ENCODE peak calls at places on chromosomes 16 and 17, in four cellular contexts. One of them, this sample, is unnamed.

GRCh38 chr17:65000798-65001197 is 55.7 kb downstream of the GNA13 start:
- DNase-seq in breast epithelium: no peak
- DNase-seq in cardiac muscle cell: no peak
- DNase-seq in upper lobe of right lung: no peak
- DNase-seq in this sample: no peak

GRCh38 chr16:23388786-23389185 is 64.2 kb downstream of the COG7 start:
- DNase-seq in breast epithelium: no peak
- DNase-seq in cardiac muscle cell: no peak
- DNase-seq in upper lobe of right lung: peak; percentile 30
- DNase-seq in this sample: no peak

GRCh38 chr17:51298508-51299371 is 38.4 kb downstream of the UTP18 start:
- DNase-seq in breast epithelium: no peak
- DNase-seq in cardiac muscle cell: peak; percentile 61
- DNase-seq in upper lobe of right lung: no peak
- DNase-seq in this sample: no peak

GRCh38 chr16:23482778-23483177 is 27.5 kb downstream of the GGA2 start:
- DNase-seq in breast epithelium: no peak
- DNase-seq in cardiac muscle cell: no peak
- DNase-seq in upper lobe of right lung: no peak
- DNase-seq in this sample: no peak

GRCh38 chr17:21355586-21355985 is 20.6 kb upstream of the KCNJ12 start:
- DNase-seq in breast epithelium: no peak
- DNase-seq in cardiac muscle cell: no peak
- DNase-seq in upper lobe of right lung: no peak
- DNase-seq in this sample: no peak

GRCh38 chr17:72118588-72119279 is 2.1 kb upstream of the SOX9 start:
- DNase-seq in breast epithelium: peak; percentile 74
- DNase-seq in cardiac muscle cell: peak; percentile 85
- DNase-seq in upper lobe of right lung: no peak
- DNase-seq in this sample: peak; percentile 65

GRCh38 chr17:5545051-5545987 is 39.0 kb downstream of the NLRP1 start:
- DNase-seq in breast epithelium: no peak
- DNase-seq in cardiac muscle cell: no peak
- DNase-seq in upper lobe of right lung: peak; percentile 21
- DNase-seq in this sample: no peak

GRCh38 chr16:14186007-14186953 is 115.2 kb downstream of the MRTFB start:
- DNase-seq in breast epithelium: no peak
- DNase-seq in cardiac muscle cell: peak; percentile 77
- DNase-seq in upper lobe of right lung: no peak
- DNase-seq in this sample: peak; percentile 38

GRCh38 chr16:31421587-31421986 is 6.6 kb downstream of the COX6A2 start:
- DNase-seq in breast epithelium: no peak
- DNase-seq in cardiac muscle cell: no peak
- DNase-seq in upper lobe of right lung: peak; percentile 21
- DNase-seq in this sample: no peak

GRCh38 chr17:3946711-3947235 is 17.5 kb downstream of the ATP2A3 start:
- DNase-seq in breast epithelium: no peak
- DNase-seq in cardiac muscle cell: no peak
- DNase-seq in upper lobe of right lung: no peak
- DNase-seq in this sample: no peak

GRCh38 chr16:79272141-79272577 is 328.4 kb downstream of the MAF start:
- DNase-seq in breast epithelium: no peak
- DNase-seq in cardiac muscle cell: no peak
- DNase-seq in upper lobe of right lung: no peak
- DNase-seq in this sample: no peak

GRCh38 chr16:47019563-47019962 is 46.1 kb upstream of the DNAJA2 start:
- DNase-seq in breast epithelium: no peak
- DNase-seq in cardiac muscle cell: no peak
- DNase-seq in upper lobe of right lung: no peak
- DNase-seq in this sample: no peak

GRCh38 chr17:71975331-71975801 is 145.5 kb upstream of the SOX9 start:
- DNase-seq in breast epithelium: no peak
- DNase-seq in cardiac muscle cell: no peak
- DNase-seq in upper lobe of right lung: no peak
- DNase-seq in this sample: peak; percentile 34

GRCh38 chr17:50820651-50821050 is 14.7 kb upstream of the WFIKKN2 start:
- DNase-seq in breast epithelium: no peak
- DNase-seq in cardiac muscle cell: no peak
- DNase-seq in upper lobe of right lung: no peak
- DNase-seq in this sample: no peak

GRCh38 chr17:2262146-2262587 is 41.4 kb downstream of the SMG6 start:
- DNase-seq in breast epithelium: no peak
- DNase-seq in cardiac muscle cell: no peak
- DNase-seq in upper lobe of right lung: no peak
- DNase-seq in this sample: no peak

GRCh38 chr17:77375917-77376651 is 235.3 kb downstream of the SEC14L1 start:
- DNase-seq in breast epithelium: no peak
- DNase-seq in cardiac muscle cell: peak; percentile 71
- DNase-seq in upper lobe of right lung: no peak
- DNase-seq in this sample: no peak

GRCh38 chr17:12407495-12407894 is 258.2 kb upstream of the MYOCD start:
- DNase-seq in breast epithelium: no peak
- DNase-seq in cardiac muscle cell: no peak
- DNase-seq in upper lobe of right lung: no peak
- DNase-seq in this sample: no peak

GRCh38 chr16:58371841-58372240 is 20.4 kb upstream of the GINS3 start:
- DNase-seq in breast epithelium: no peak
- DNase-seq in cardiac muscle cell: no peak
- DNase-seq in upper lobe of right lung: no peak
- DNase-seq in this sample: no peak

GRCh38 chr16:48269011-48269410 is 21.7 kb upstream of the ABCC11 start:
- DNase-seq in breast epithelium: no peak
- DNase-seq in cardiac muscle cell: no peak
- DNase-seq in upper lobe of right lung: no peak
- DNase-seq in this sample: no peak

GRCh38 chr16:72722552-72722951 is 325.4 kb downstream of the ZFHX3 start:
- DNase-seq in breast epithelium: no peak
- DNase-seq in cardiac muscle cell: no peak
- DNase-seq in upper lobe of right lung: no peak
- DNase-seq in this sample: no peak

GRCh38 chr17:79304907-79305306 is 230.3 kb downstream of the ENGASE start:
- DNase-seq in breast epithelium: no peak
- DNase-seq in cardiac muscle cell: no peak
- DNase-seq in upper lobe of right lung: no peak
- DNase-seq in this sample: no peak

GRCh38 chr16:58249780-58250478 is 44.9 kb downstream of the PRSS54 start:
- DNase-seq in breast epithelium: peak; percentile 80
- DNase-seq in cardiac muscle cell: peak; percentile 89
- DNase-seq in upper lobe of right lung: peak; percentile 90
- DNase-seq in this sample: peak; percentile 72

GRCh38 chr17:14373587-14374259 is 72.8 kb downstream of the HS3ST3B1 start:
- DNase-seq in breast epithelium: no peak
- DNase-seq in cardiac muscle cell: no peak
- DNase-seq in upper lobe of right lung: no peak
- DNase-seq in this sample: no peak

GRCh38 chr17:59492091-59492451 is 73.3 kb upstream of the DHX40 start:
- DNase-seq in breast epithelium: no peak
- DNase-seq in cardiac muscle cell: no peak
- DNase-seq in upper lobe of right lung: no peak
- DNase-seq in this sample: no peak

GRCh38 chr16:56005958-56006357 is 130.8 kb upstream of the CES5A start:
- DNase-seq in breast epithelium: no peak
- DNase-seq in cardiac muscle cell: no peak
- DNase-seq in upper lobe of right lung: no peak
- DNase-seq in this sample: no peak

GRCh38 chr17:81453712-81454111 is 58.5 kb downstream of the BAHCC1 start:
- DNase-seq in breast epithelium: no peak
- DNase-seq in cardiac muscle cell: no peak
- DNase-seq in upper lobe of right lung: no peak
- DNase-seq in this sample: no peak

GRCh38 chr16:12907670-12908233 is 6.4 kb downstream of the SHISA9 start:
- DNase-seq in breast epithelium: no peak
- DNase-seq in cardiac muscle cell: no peak
- DNase-seq in upper lobe of right lung: no peak
- DNase-seq in this sample: no peak

GRCh38 chr17:82064433-82065192 is 991 bp downstream of the DUS1L start:
- DNase-seq in breast epithelium: no peak
- DNase-seq in cardiac muscle cell: no peak
- DNase-seq in upper lobe of right lung: no peak
- DNase-seq in this sample: no peak

GRCh38 chr17:1108560-1108809 is 71.3 kb downstream of the ABR start:
- DNase-seq in breast epithelium: no peak
- DNase-seq in cardiac muscle cell: no peak
- DNase-seq in upper lobe of right lung: no peak
- DNase-seq in this sample: no peak
- TF ChIP-seq CTCF in breast epithelium: no peak
- TF ChIP-seq CTCF in cardiac muscle cell: no peak
- TF ChIP-seq CTCF in upper lobe of right lung: peak; percentile 6
- TF ChIP-seq CTCF in this sample: no peak

DNA sequence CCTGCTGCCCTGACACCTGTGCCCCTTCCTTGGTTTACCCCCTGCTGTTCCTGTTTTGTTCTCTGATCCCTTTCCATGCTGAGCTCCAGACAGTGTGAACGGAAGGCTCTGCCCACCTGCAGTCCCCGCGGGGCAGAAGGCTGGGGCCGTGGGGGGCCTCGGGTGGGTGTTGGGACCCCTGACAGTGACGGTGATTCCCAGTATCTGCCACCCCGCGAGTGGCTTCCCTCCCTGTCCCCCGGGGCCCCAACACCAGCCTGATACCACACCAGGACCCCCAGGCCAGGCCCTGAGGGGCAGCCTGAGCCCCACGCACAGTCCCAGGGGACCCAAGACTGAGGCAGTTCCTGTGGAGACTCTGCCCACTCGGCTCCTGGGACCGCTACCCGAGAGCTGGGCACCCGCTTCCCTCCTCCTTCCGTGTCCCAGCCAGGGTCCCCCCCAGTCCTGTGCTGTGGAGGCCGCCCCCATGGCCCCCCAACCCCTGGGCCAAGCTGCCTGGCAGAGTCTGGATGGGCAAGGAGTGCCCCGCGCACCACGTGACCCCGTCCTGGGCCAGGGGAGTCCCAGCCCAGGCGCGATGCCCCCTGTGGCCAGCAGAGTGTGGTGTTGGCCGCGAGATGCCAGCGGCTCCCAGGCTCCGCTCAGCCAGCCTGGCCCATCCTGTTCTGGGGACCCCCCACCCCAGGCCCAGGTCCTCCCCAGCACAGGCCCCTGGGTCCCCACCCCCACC is 10.0 kb upstream of the C1QTNF8 start:
- DNase-seq in breast epithelium: peak; percentile 71
- DNase-seq in cardiac muscle cell: peak; percentile 90
- DNase-seq in upper lobe of right lung: peak; percentile 79
- DNase-seq in this sample: peak; percentile 46
- TF ChIP-seq CTCF in breast epithelium: peak; percentile 53
- TF ChIP-seq CTCF in cardiac muscle cell: peak; percentile 77
- TF ChIP-seq CTCF in upper lobe of right lung: peak; percentile 59
- TF ChIP-seq CTCF in this sample: peak; percentile 71

DNA sequence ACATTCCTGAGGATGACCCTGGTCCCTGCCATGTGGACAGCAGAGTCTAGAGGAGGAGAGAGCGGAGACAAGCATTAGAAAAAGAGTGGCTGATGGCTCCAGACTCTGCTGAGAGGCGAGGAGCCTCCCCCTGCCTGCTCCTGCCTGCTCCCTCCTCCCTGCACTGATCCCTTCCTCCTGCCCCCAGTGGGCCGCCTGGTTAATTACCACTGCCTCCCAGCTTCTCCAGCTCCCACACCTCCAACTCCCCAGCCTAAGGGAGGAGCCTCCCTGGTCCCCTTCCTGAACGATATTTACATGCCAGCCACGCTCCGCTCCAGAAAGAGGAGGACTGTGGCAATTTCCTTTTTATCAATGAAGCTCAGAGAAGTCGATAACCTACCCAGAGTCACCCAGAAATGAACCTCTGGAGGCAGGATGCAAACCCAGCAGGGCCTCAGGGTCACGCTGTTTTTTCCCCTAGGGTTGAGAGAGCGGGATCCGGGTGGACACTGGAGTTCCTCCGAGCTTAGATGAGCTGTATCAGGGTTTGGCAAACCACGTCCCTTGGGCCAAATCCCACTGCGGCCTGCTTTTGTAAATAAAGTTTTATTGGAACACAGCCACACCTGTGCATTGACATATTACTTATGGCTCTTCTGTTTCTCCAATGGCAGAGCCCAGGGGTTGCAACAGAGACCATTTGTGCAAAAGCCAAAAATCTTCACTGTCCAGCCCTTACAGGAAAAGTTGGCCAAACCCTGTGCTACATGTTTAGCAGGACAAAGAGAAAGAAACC is 27.1 kb upstream of the JPH3 start:
- DNase-seq in breast epithelium: no peak
- DNase-seq in cardiac muscle cell: no peak
- DNase-seq in upper lobe of right lung: no peak
- DNase-seq in this sample: no peak
- TF ChIP-seq CTCF in breast epithelium: no peak
- TF ChIP-seq CTCF in cardiac muscle cell: peak; percentile 32
- TF ChIP-seq CTCF in upper lobe of right lung: no peak
- TF ChIP-seq CTCF in this sample: no peak

DNA sequence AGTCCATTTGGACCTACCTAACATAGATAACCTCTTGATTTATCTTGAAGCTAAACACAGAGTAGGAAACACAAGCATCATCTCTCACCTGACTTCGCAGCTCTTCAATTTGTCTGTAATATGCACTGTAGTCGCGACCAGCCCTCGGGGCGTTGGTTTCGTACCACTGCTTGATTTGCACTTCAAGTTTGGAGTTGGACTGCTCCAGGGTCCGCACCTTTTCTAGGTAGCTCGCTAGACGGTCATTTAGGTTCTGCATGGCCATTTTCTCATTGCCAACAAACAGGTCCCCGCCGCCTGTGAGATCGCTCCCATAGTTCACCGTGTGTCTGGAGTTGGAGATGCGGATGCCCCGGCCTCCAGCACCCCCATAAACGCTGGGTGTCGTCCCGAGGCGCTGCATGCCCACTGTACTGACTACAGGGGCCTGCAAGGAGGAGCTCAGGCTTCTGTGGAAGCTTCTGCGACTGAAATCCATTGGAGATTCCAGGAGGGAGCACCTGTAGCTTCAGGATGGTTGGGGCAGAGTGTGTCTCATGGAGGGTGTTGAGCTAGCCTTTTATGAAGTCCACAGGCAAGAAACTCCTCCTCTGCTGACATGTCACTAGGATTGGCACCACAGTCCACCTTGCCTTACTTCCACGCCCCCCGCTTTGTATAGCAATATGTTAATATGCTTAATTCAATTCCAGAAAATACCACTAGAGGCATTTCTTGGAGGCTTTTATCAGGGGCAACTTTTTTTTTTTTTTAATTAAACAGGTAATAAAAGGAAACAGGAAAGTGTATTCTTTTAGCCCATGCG is at the start of gene KRT20:
- DNase-seq in breast epithelium: no peak
- DNase-seq in cardiac muscle cell: no peak
- DNase-seq in upper lobe of right lung: no peak
- DNase-seq in this sample: no peak
- TF ChIP-seq CTCF in breast epithelium: no peak
- TF ChIP-seq CTCF in cardiac muscle cell: peak; percentile 3
- TF ChIP-seq CTCF in upper lobe of right lung: no peak
- TF ChIP-seq CTCF in this sample: no peak

This sample was measured in left lung.